ENCODE peak calls at places on chromosomes 11 and 22, in five cellular contexts. P, H, E, C and J are unnamed samples.

GRCh38 chr11:22454461-22454860 is 116.3 kb downstream of the SLC17A6 start:
- DNase-seq in P (no peak), H (no peak), E (no peak), C (no peak), J (peak)

GRCh38 chr11:12249590-12250260 is 127.6 kb upstream of the PARVA start:
- DNase-seq in P (no peak), H (no peak), E (no peak), C (peak), J (no peak)

GRCh38 chr11:2089536-2090165 is 49.5 kb downstream of the IGF2 start:
- DNase-seq in P (no peak), H (peak), E (peak), C (no peak), J (peak)

GRCh38 chr11:12799373-12799835 is 125.2 kb downstream of the TEAD1 start:
- DNase-seq in P (no peak), H (no peak), E (no peak), C (no peak), J (no peak)

GRCh38 chr11:132312161-132312560 is 941.7 kb downstream of the NTM start:
- DNase-seq in P (no peak), H (no peak), E (no peak), C (no peak), J (peak)

GRCh38 chr11:85697747-85698146 is 11.8 kb upstream of the CCDC89 start:
- DNase-seq in P (no peak), H (no peak), E (no peak), C (no peak), J (no peak)

GRCh38 chr11:1503708-1504104 is 17.1 kb upstream of the MOB2 start:
- DNase-seq in P (no peak), H (no peak), E (peak), C (no peak), J (peak)

GRCh38 chr22:44664149-44664548 is 37.9 kb upstream of the PRR5 start:
- DNase-seq in P (no peak), H (peak), E (peak), C (no peak), J (peak)

GRCh38 chr11:95991101-95991500 is 67.2 kb upstream of the MTMR2 start:
- DNase-seq in P (no peak), H (no peak), E (no peak), C (no peak), J (peak)

GRCh38 chr11:65718531-65718930 is 2.1 kb downstream of the RNASEH2C start:
- DNase-seq in P (no peak), H (no peak), E (no peak), C (no peak), J (no peak)

GRCh38 chr11:65717906-65718305 is 2.7 kb downstream of the RNASEH2C start:
- DNase-seq in P (no peak), H (no peak), E (no peak), C (no peak), J (no peak)

GRCh38 chr11:65719887-65720236 is 736 bp downstream of the RNASEH2C start:
- DNase-seq in P (no peak), H (no peak), E (peak), C (peak), J (peak)

GRCh38 chr11:65720237-65720934 is at the start of gene RNASEH2C:
- DNase-seq in P (no peak), H (peak), E (peak), C (peak), J (peak)

GRCh38 chr11:65718964-65719492 is 1.6 kb downstream of the RNASEH2C start:
- DNase-seq in P (no peak), H (no peak), E (no peak), C (peak), J (peak)
- H3K4me3 ChIP-seq in P (peak), H (peak), E (peak), C (peak), J (peak)

GRCh38 chr11:84022221-84022620 is 736.1 kb upstream of the CCDC90B start:
- DNase-seq in P (no peak), H (no peak), E (no peak), C (no peak), J (no peak)
- TF ChIP-seq CTCF in P (no peak), H (no peak), E (no peak), C (no peak), J (no peak)

GRCh38 chr11:116870054-116870453 is 32.6 kb upstream of the APOA1 start:
- DNase-seq in P (no peak), H (no peak), E (no peak), C (no peak), J (no peak)
- H3K4me3 ChIP-seq in P (no peak), H (no peak), E (no peak), C (no peak), J (no peak)

DNA sequence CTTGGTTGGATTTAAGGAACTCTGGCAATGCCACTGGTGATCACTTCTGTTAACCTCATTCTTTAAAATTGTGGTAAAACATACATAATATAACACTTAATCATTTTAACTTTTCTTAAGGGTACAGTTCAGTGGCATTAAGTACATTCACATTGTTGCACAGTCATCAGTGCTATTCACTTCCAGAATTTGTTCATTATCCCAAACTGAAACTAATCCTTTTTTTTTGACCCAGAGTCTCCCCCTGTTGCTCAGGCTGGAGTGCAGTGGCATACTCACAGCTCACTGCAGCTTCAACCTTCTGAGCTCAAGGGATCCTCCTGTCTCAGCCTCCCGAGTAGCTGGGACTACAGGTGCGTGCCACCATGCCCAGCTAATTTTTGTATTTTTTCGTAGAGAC is 10.6 kb downstream of the ELF5 start:
- DNase-seq in P (no peak), H (no peak), E (no peak), C (no peak), J (no peak)
- TF ChIP-seq CTCF in P (no peak), H (no peak), E (no peak), C (no peak), J (peak)

GRCh38 chr22:46652930-46653331 is 32.7 kb downstream of the GRAMD4 start:
- DNase-seq in P (no peak), H (no peak), E (no peak), C (no peak), J (no peak)

GRCh38 chr22:46649176-46650077 is 29.2 kb downstream of the GRAMD4 start:
- DNase-seq in P (no peak), H (no peak), E (no peak), C (no peak), J (peak)

GRCh38 chr22:46652081-46652929 is 32.1 kb downstream of the GRAMD4 start:
- DNase-seq in P (no peak), H (no peak), E (no peak), C (no peak), J (no peak)

GRCh38 chr22:46651316-46651715 is 31.1 kb downstream of the GRAMD4 start:
- DNase-seq in P (no peak), H (no peak), E (no peak), C (no peak), J (no peak)

GRCh38 chr22:46650078-46650810 is 30.1 kb downstream of the GRAMD4 start:
- DNase-seq in P (no peak), H (no peak), E (no peak), C (no peak), J (no peak)
- H3K4me3 ChIP-seq in P (no peak), H (no peak), E (no peak), C (no peak), J (no peak)

GRCh38 chr11:104151404-104152204 is 12.3 kb downstream of the PDGFD start:
- DNase-seq in P (no peak), H (no peak), E (no peak), C (no peak), J (peak)
- TF ChIP-seq CTCF in P (peak), H (peak), E (peak), C (no peak), J (peak)